ENCODE peak calls at places on chromosomes 12 and 14, in nine cellular contexts. S, T, D, R, B, H, Y, M and Q are unnamed samples.

GRCh38 chr12:55847603-55848329 is 5.0 kb upstream of the MMP19 start:
- DNase-seq in S (peak), T (no peak), D (peak), R (no peak), B (no peak), H (peak), Y (peak), M (peak), Q (no peak)

GRCh38 chr12:127165567-127166392 is 1101.2 kb upstream of the TMEM132C start:
- DNase-seq in S (peak), T (peak), D (peak), R (peak), B (peak), H (no peak), Y (peak), M (peak), Q (peak)

GRCh38 chr14:50012644-50013043 is 103.7 kb downstream of the VCPKMT start:
- DNase-seq in S (no peak), T (no peak), D (peak), R (no peak), B (no peak), H (no peak), Y (no peak), M (no peak), Q (no peak)

GRCh38 chr12:108516511-108517275 is 1.6 kb downstream of the FICD start:
- DNase-seq in S (no peak), T (no peak), D (peak), R (no peak), B (no peak), H (no peak), Y (no peak), M (peak), Q (no peak)

GRCh38 chr12:78290606-78291345 is 460.1 kb downstream of the NAV3 start:
- DNase-seq in S (peak), T (no peak), D (peak), R (peak), B (no peak), H (no peak), Y (peak), M (no peak), Q (no peak)

GRCh38 chr12:62933871-62934798 is 815 bp downstream of the PPM1H start:
- DNase-seq in S (no peak), T (no peak), D (peak), R (peak), B (no peak), H (peak), Y (no peak), M (peak), Q (peak)

GRCh38 chr12:48420031-48420775 is 52.2 kb upstream of the ANP32D start:
- DNase-seq in S (no peak), T (no peak), D (no peak), R (no peak), B (no peak), H (no peak), Y (no peak), M (no peak), Q (no peak)

GRCh38 chr14:103334644-103335603 is 887 bp downstream of the EIF5 start:
- DNase-seq in S (peak), T (peak), D (peak), R (peak), B (peak), H (peak), Y (peak), M (peak), Q (no peak)

GRCh38 chr12:96350982-96351381 is 49.3 kb downstream of the CDK17 start:
- DNase-seq in S (no peak), T (no peak), D (peak), R (no peak), B (no peak), H (peak), Y (no peak), M (no peak), Q (no peak)